ENCODE peak calls at places on chromosomes 6 and 20, in five cellular contexts. K, G, H, T and I are unnamed samples.

GRCh38 chr20:31638317-31638716 is 605 bp downstream of the COX4I2 start:
- DNase-seq in K (no peak), G (no peak), H (no peak), T (no peak), I (no peak)

GRCh38 chr6:8990075-8990474 is 554.7 kb upstream of the SLC35B3 start:
- DNase-seq in K (no peak), G (no peak), H (no peak), T (no peak), I (no peak)

GRCh38 chr6:140043762-140044378 is 669.4 kb upstream of the CITED2 start:
- DNase-seq in K (no peak), G (peak; percentile 21), H (no peak), T (peak; percentile 58), I (no peak)

GRCh38 chr6:158008894-158009891 is 27.5 kb downstream of the SYNJ2 start:
- DNase-seq in K (no peak), G (no peak), H (no peak), T (peak; percentile 89), I (no peak)

GRCh38 chr6:152846825-152847224 is 96.2 kb downstream of the VIP start:
- DNase-seq in K (no peak), G (no peak), H (no peak), T (no peak), I (no peak)

GRCh38 chr6:152952866-152953509 is 29.9 kb downstream of the FBXO5 start:
- DNase-seq in K (no peak), G (peak; percentile 67), H (no peak), T (peak; percentile 61), I (no peak)

GRCh38 chr6:137353346-137353745 is 134.2 kb upstream of the IFNGR1 start:
- DNase-seq in K (no peak), G (no peak), H (no peak), T (no peak), I (no peak)

GRCh38 chr6:119277047-119277446 is 72.5 kb downstream of the MAN1A1 start:
- DNase-seq in K (no peak), G (no peak), H (no peak), T (no peak), I (no peak)

GRCh38 chr6:2951723-2952122 is 19.6 kb downstream of the SERPINB6 start:
- DNase-seq in K (no peak), G (no peak), H (no peak), T (no peak), I (peak; percentile 41)

GRCh38 chr6:134774244-134774643 is 175.7 kb downstream of the ALDH8A1 start:
- DNase-seq in K (no peak), G (peak; percentile 87), H (no peak), T (peak; percentile 69), I (no peak)

GRCh38 chr20:1357921-1358671 is 29.2 kb upstream of the SDCBP2 start:
- DNase-seq in K (no peak), G (no peak), H (no peak), T (no peak), I (no peak)

GRCh38 chr6:156440688-156441087 is 336.5 kb upstream of the ARID1B start:
- DNase-seq in K (no peak), G (no peak), H (no peak), T (no peak), I (no peak)

GRCh38 chr6:131728296-131728939 is 17.6 kb upstream of the CTAGE9 start:
- DNase-seq in K (no peak), G (no peak), H (no peak), T (peak; percentile 5), I (no peak)

GRCh38 chr6:44559486-44560270 is 172.2 kb downstream of the CDC5L start:
- DNase-seq in K (no peak), G (no peak), H (no peak), T (no peak), I (no peak)
- H2BK12ac ChIP-seq in K (peak overlapping the region; percentile 68), G (no peak overlapping the region), H (no peak overlapping the region), T (no peak overlapping the region), I (no peak overlapping the region)

DNA sequence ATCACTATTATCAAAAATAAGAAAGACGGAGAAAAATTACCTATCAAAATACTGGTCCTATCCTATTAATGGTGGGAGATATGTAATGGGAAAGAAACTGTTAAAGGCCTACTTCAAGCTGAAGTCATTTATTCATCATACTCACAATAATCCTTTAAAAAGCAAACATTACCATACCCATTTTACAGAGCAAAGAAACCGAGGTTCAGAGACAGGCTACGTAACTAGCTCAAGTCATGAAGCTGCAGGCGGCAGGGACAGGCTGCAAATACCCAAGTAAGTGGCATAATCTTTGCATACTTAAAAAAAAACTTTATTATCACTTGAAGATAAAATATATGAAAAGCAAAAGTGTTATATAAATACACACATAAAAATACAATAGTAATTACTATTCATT is 2.6 kb downstream of the RALGAPA2 start:
- DNase-seq in K (no peak), G (no peak), H (no peak), T (no peak), I (no peak)
- H2BK12ac ChIP-seq in K (no peak overlapping the region), G (no peak overlapping the region), H (no peak overlapping the region), T (no peak overlapping the region), I (no peak overlapping the region)

GRCh38 chr6:16679050-16679449 is 82.2 kb downstream of the ATXN1 start:
- DNase-seq in K (no peak), G (no peak), H (no peak), T (no peak), I (no peak)

GRCh38 chr6:16674666-16675392 is 86.4 kb downstream of the ATXN1 start:
- DNase-seq in K (no peak), G (peak; percentile 27), H (no peak), T (peak; percentile 39), I (no peak)

GRCh38 chr6:16676978-16677377 is 84.3 kb downstream of the ATXN1 start:
- DNase-seq in K (no peak), G (peak; percentile 88), H (no peak), T (peak; percentile 89), I (no peak)

GRCh38 chr6:16677458-16677857 is 83.8 kb downstream of the ATXN1 start:
- DNase-seq in K (no peak), G (no peak), H (no peak), T (peak; percentile 55), I (no peak)

DNA sequence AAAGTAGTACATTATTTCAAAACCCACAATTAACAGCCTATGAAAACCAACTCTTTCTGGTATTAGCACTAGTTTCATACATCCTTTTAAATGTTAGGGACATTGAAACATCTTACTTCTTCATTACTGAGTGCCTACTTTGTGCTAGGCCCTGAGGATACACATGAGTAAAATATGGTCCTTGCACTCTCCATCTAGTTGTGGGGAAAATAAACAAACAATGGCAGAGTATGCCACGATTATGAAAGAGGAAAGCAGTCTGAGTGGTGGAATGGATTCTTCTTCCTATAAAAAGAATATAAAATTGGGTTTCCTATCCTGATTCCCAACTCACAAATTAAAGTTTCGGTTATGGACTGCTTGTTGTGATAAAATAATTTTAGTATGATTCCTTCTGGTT is 84.9 kb downstream of the ATXN1 start:
- DNase-seq in K (no peak), G (no peak), H (no peak), T (peak; percentile 49), I (no peak)
- H2BK12ac ChIP-seq in K (no peak overlapping the region), G (no peak overlapping the region), H (no peak overlapping the region), T (no peak overlapping the region), I (no peak overlapping the region)

DNA sequence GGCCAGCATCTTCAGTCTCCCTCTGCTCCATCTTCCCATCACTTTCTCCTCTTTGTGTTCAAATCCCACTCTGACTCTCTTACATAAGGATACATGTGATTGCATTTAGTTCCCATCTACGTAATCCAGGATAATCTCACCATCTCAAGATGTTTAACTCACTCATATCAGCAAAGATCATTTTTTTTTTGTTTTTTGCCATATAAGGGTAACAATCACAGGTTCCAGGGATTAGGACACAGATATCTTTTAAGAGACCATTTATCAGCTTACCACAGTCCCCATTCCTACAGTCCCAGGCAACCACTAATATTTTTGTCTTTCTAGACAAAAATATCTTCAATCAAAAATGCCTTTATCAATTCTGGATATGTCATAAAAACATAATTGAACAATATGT is 3.2 kb upstream of the TREML2 start:
- DNase-seq in K (no peak), G (peak; percentile 58), H (no peak), T (no peak), I (no peak)
- H2BK12ac ChIP-seq in K (no peak overlapping the region), G (no peak overlapping the region), H (no peak overlapping the region), T (no peak overlapping the region), I (no peak overlapping the region)

DNA sequence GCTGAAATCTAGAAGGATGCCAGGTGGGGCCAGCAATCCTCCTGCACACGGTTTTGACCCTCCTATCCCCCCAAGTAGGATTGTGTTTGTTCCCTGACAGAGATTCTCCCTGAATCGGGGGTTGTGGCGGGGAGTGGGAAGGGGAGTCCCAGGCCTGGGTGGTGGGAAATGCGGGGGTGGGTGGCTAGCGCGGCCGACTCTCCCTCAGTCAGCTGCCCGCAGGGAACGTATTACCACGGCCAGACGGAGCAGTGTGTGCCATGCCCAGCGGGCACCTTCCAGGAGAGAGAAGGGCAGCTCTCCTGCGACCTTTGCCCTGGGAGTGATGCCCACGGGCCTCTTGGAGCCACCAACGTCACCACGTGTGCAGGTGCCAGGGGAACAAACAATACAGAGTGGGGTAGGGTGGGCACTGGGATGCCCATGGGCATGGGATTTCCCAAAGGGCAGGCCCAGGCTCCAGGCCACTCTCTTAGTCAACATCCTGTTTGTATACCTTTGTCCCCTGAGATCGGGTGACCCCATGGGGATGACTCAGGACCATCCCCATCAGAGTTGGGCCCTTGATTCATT is 16.1 kb upstream of the ZNF76 start:
- DNase-seq in K (no peak), G (no peak), H (no peak), T (no peak), I (no peak)
- H2BK12ac ChIP-seq in K (no peak overlapping the region), G (no peak overlapping the region), H (no peak overlapping the region), T (no peak overlapping the region), I (no peak overlapping the region)

GRCh38 chr6:144480518-144480917 is 195.4 kb downstream of the UTRN start:
- DNase-seq in K (no peak), G (no peak), H (no peak), T (no peak), I (no peak)

GRCh38 chr6:144478487-144478886 is 193.4 kb downstream of the UTRN start:
- DNase-seq in K (no peak), G (no peak), H (no peak), T (no peak), I (no peak)

GRCh38 chr6:144479991-144480390 is 194.9 kb downstream of the UTRN start:
- DNase-seq in K (no peak), G (no peak), H (no peak), T (no peak), I (no peak)

GRCh38 chr6:144482142-144482541 is 197.0 kb downstream of the UTRN start:
- DNase-seq in K (peak; percentile 43), G (peak; percentile 84), H (peak; percentile 39), T (peak; percentile 77), I (peak; percentile 71)

DNA sequence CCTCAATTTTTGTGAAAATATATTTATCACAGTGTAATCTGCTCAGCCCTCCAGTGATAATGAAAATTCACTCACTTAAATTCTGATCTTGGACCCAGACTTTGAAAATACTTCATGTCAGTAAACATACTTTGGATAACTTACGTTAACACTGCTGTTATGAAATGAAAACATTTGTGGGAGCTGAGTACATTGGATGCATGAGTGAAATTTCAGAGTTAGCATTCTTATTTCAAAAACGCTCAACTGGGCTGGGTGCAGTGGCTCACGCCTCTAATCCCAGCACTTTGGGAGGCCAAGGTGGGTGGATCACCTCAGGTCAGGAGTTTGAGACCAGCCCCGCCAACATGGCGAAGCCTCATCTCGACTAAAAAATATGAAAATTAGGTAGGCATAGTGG is 196.4 kb downstream of the UTRN start:
- DNase-seq in K (no peak), G (no peak), H (no peak), T (no peak), I (no peak)
- H2BK12ac ChIP-seq in K (no peak overlapping the region), G (no peak overlapping the region), H (no peak overlapping the region), T (no peak overlapping the region), I (no peak overlapping the region)